ENCODE peak calls at places on chromosomes 11 and 22, in six cellular contexts. F is astrocyte of the spinal cord; V is PC-9; Q is H7; R is stimulated activated CD4-positive, alpha-beta T cell treated with anti-CD3 and anti-CD28 coated beads, TNF-alpha, amount 100 ng/mL, for 1 hour; E is RWPE1. N is an unnamed sample.

GRCh38 chr11:35162795-35163194 is 23.8 kb downstream of the CD44 start:
- DNase-seq in V (no peak), F (no peak), E (no peak), R (no peak), Q (no peak), N (no peak)

GRCh38 chr11:121687961-121688566 is 235.3 kb upstream of the SORL1-AS1 start:
- DNase-seq in E (no peak), V (no peak), R (no peak), F (peak; percentile 77), Q (no peak), N (no peak)

GRCh38 chr11:8167796-8168195 is 1.0 kb downstream of the RIC3 start:
- DNase-seq in F (peak; percentile 6), R (no peak), E (no peak), Q (no peak), V (no peak), N (no peak)

GRCh38 chr22:47194476-47195155 is 432.2 kb downstream of the TBC1D22A start:
- DNase-seq in E (no peak), Q (peak; percentile 38), V (no peak), F (no peak), R (no peak), N (no peak)

GRCh38 chr11:61742391-61742790 is 10.0 kb upstream of the MYRF start:
- DNase-seq in F (no peak), E (no peak), V (peak; percentile 74), R (no peak), Q (no peak), N (peak; percentile 64)

GRCh38 chr11:44630511-44631210 is 65.2 kb downstream of the CD82 start:
- DNase-seq in F (no peak), R (no peak), Q (peak; percentile 12), V (no peak), E (no peak), N (no peak)

GRCh38 chr22:46367707-46368191 is 32.2 kb downstream of the TRMU start:
- DNase-seq in Q (peak; percentile 98), V (peak; percentile 40), E (peak; percentile 68), F (peak; percentile 13), R (peak; percentile 61), N (peak; percentile 89)

GRCh38 chr22:50030315-50031188 is 18.0 kb upstream of the IL17REL start:
- DNase-seq in V (peak; percentile 70), F (peak; percentile 48), Q (peak; percentile 99), E (peak; percentile 69), R (peak; percentile 77), N (peak; percentile 90)

GRCh38 chr11:111540114-111540920 is at the start of gene LAYN:
- DNase-seq in Q (peak; percentile 86), F (peak; percentile 61), V (no peak), R (no peak), E (no peak), N (no peak)

GRCh38 chr11:123973816-123974215 is 3.8 kb downstream of the OR10S1 start:
- DNase-seq in R (no peak), F (peak; percentile 79), E (peak; percentile 84), Q (no peak), V (no peak), N (no peak)

GRCh38 chr11:93921695-93922468 is 71.5 kb upstream of the VSTM5 start:
- DNase-seq in F (peak; percentile 66), R (no peak), V (peak; percentile 63), Q (peak; percentile 68), E (peak; percentile 63), N (peak; percentile 59)

GRCh38 chr11:1932681-1933080 is 13.2 kb downstream of the TNNT3 start:
- DNase-seq in F (no peak), R (no peak), V (no peak), Q (no peak), E (no peak), N (no peak)

GRCh38 chr22:33109532-33110148 is 51.5 kb upstream of the SYN3 start:
- DNase-seq in F (no peak), E (no peak), R (no peak), V (no peak), Q (no peak), N (no peak)

GRCh38 chr22:44211946-44212930 is 31.5 kb downstream of the PARVG start:
- DNase-seq in R (no peak), E (no peak), V (no peak), F (no peak), Q (peak; percentile 8), N (no peak)

GRCh38 chr22:31947296-31947695 is 3.0 kb downstream of the YWHAH start:
- DNase-seq in E (peak; percentile 23), R (no peak), V (no peak), Q (no peak), F (peak; percentile 30), N (no peak)

GRCh38 chr11:69864589-69864929 is 45.3 kb upstream of the FGF3 start:
- DNase-seq in R (no peak), E (no peak), F (no peak), V (no peak), Q (peak; percentile 29), N (no peak)

GRCh38 chr11:67998150-67999045 is 5.5 kb downstream of the UNC93B1 start:
- DNase-seq in Q (peak; percentile 14), R (no peak), F (no peak), E (no peak), V (no peak), N (no peak)

GRCh38 chr11:36098046-36098445 is 154.2 kb downstream of the LDLRAD3 start:
- DNase-seq in V (no peak), Q (no peak), R (no peak), F (no peak), E (no peak), N (no peak)

GRCh38 chr11:73277467-73277866 is 5.3 kb downstream of the P2RY6 start:
- DNase-seq in E (no peak), R (no peak), F (no peak), Q (no peak), V (no peak), N (no peak)

GRCh38 chr11:14001597-14001996 is 39.1 kb downstream of the SPON1 start:
- DNase-seq in F (no peak), E (no peak), V (no peak), Q (no peak), R (no peak), N (no peak)

GRCh38 chr11:59247535-59248227 is 35.0 kb upstream of the MPEG1 start:
- DNase-seq in E (peak; percentile 13), Q (no peak), F (peak; percentile 3), V (peak; percentile 95), R (no peak), N (peak; percentile 28)

GRCh38 chr11:125374398-125374797 is 121.7 kb downstream of the FEZ1 start:
- DNase-seq in Q (no peak), F (no peak), V (no peak), R (no peak), E (no peak), N (no peak)

GRCh38 chr11:16454284-16454683 is 97.9 kb upstream of the SOX6 start:
- DNase-seq in V (no peak), Q (no peak), E (no peak), F (no peak), R (no peak), N (no peak)

GRCh38 chr22:41940853-41941765 is 5.8 kb downstream of the CENPM start:
- DNase-seq in E (peak; percentile 46), V (peak; percentile 63), Q (peak; percentile 92), F (peak; percentile 80), R (peak; percentile 81), N (peak; percentile 88)

GRCh38 chr11:43504316-43504950 is 145.7 kb downstream of the TTC17 start:
- DNase-seq in F (no peak), Q (peak; percentile 55), R (no peak), V (no peak), E (peak; percentile 51), N (peak; percentile 32)

GRCh38 chr22:19387575-19387974 is 44.0 kb downstream of the HIRA start:
- DNase-seq in Q (no peak), V (no peak), F (no peak), R (no peak), E (no peak), N (no peak)

N was measured in Calu3.